ENCODE peak calls at places on chromosomes 1 and 21, in four cellular contexts. F, Z, M and L are unnamed samples. For H3K79me2, the result is how much of the 10 kb centered on the place peaks cover.

GRCh38 chr1:167934407-167935251 is 1.9 kb upstream of the DCAF6 start:
- DNase-seq in F (no peak), Z (no peak), M (no peak), L (peak)

GRCh38 chr1:117897551-117897950 is 31.9 kb downstream of the GDAP2 start:
- DNase-seq in F (no peak), Z (no peak), M (no peak), L (peak)

GRCh38 chr1:41483960-41484844 is at the start of gene EDN2:
- DNase-seq in F (no peak), Z (no peak), M (no peak), L (no peak)

GRCh38 chr1:2466834-2467554 is 9.1 kb upstream of the PLCH2 start:
- DNase-seq in F (peak), Z (peak), M (no peak), L (no peak)

GRCh38 chr1:56855190-56855589 is 593 bp downstream of the C8A start:
- DNase-seq in F (no peak), Z (no peak), M (no peak), L (no peak)

GRCh38 chr1:227429447-227430359 is 111.4 kb upstream of the CDC42BPA start:
- DNase-seq in F (peak), Z (no peak), M (no peak), L (peak)

GRCh38 chr1:100955322-100955721 is 59.4 kb downstream of the SLC30A7 start:
- DNase-seq in F (no peak), Z (no peak), M (no peak), L (peak)

GRCh38 chr1:214383381-214384372 is 102.7 kb downstream of the SMYD2 start:
- DNase-seq in F (no peak), Z (no peak), M (no peak), L (no peak)

GRCh38 chr21:33071878-33072306 is 2.0 kb downstream of the OLIG1 start:
- DNase-seq in F (no peak), Z (no peak), M (no peak), L (peak)

GRCh38 chr1:226736001-226736907 is 2.8 kb downstream of the ITPKB start:
- DNase-seq in F (no peak), Z (no peak), M (no peak), L (no peak)

GRCh38 chr1:40784141-40784770 is 669 bp downstream of the KCNQ4 start:
- DNase-seq in F (peak), Z (no peak), M (no peak), L (no peak)

GRCh38 chr1:184616504-184616903 is 138.2 kb downstream of the EDEM3 start:
- DNase-seq in F (no peak), Z (no peak), M (no peak), L (no peak)

GRCh38 chr1:227869851-227870305 is 54.4 kb downstream of the PRSS38 start:
- DNase-seq in F (no peak), Z (no peak), M (no peak), L (no peak)

GRCh38 chr1:17405898-17406759 is 33.3 kb downstream of the RCC2 start:
- DNase-seq in F (peak), Z (peak), M (peak), L (peak)

GRCh38 chr1:161119017-161119378 is 1.1 kb downstream of the NIT1 start:
- DNase-seq in F (peak), Z (no peak), M (no peak), L (no peak)

GRCh38 chr1:108719654-108720435 is 7.1 kb downstream of the FNDC7 start:
- DNase-seq in F (peak), Z (no peak), M (peak), L (peak)

GRCh38 chr1:12031039-12031980 is 12.0 kb downstream of the MIIP start:
- DNase-seq in F (peak), Z (no peak), M (no peak), L (peak)

GRCh38 chr1:30083800-30084464 is 639.5 kb downstream of the MATN1 start:
- DNase-seq in F (no peak), Z (no peak), M (peak), L (peak)

GRCh38 chr1:178284059-178284458 is 190.2 kb downstream of the RASAL2 start:
- DNase-seq in F (no peak), Z (no peak), M (no peak), L (no peak)

GRCh38 chr1:223794040-223794880 is 51.5 kb downstream of the TP53BP2 start:
- DNase-seq in F (no peak), Z (no peak), M (no peak), L (no peak)

GRCh38 chr1:174051956-174052355 is 29.8 kb upstream of the RC3H1 start:
- DNase-seq in F (peak), Z (no peak), M (no peak), L (no peak)

GRCh38 chr1:3668585-3669300 is 16.4 kb downstream of the TP73 start:
- DNase-seq in F (peak), Z (no peak), M (peak), L (no peak)

DNA sequence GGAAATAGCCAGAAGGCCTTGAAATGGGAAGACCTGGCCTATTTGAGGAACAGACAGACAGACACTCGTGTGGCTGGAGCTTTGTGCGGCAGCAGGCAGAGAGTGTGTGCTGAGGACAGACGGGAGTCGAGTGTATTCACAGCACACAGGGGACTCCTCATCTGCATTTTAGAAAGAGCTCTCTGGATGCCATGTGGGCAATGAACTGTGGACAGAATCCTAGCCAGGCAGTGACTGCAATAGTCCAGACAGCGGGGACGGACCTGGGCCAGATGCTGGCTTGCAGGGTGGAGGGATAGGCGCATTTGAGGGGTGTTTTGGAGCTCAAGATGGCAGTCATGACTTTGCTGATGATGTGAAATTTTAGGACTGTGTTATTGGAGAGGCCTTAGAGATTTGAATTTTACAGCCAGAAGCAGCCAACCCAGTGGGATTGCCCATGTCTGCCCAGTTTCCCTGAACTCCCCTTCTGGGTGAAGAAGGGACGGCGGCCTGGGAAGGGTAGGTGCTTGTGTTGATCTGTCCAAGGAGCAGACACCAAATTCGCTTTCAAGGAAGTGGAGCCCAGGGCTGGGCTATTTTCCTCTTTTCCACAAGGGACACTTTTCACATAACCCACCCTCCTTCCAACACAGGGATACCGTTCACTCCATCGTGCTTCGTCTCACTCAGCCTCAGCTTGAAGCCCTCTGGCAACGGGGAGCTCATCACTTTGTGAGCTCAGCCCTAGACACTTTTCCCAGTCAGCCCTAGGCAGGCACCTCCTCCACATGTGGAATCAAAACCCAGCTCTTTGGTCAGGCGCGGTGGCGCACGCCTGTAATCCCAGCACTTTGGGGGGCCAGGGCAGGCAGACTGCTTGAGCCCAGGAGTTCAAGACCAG is 43.8 kb downstream of the CHAF1B start:
- DNase-seq in F (no peak), Z (no peak), M (no peak), L (peak)
- H3K4me2 ChIP-seq in F (peak), Z (no peak), M (peak), L (peak)

DNA sequence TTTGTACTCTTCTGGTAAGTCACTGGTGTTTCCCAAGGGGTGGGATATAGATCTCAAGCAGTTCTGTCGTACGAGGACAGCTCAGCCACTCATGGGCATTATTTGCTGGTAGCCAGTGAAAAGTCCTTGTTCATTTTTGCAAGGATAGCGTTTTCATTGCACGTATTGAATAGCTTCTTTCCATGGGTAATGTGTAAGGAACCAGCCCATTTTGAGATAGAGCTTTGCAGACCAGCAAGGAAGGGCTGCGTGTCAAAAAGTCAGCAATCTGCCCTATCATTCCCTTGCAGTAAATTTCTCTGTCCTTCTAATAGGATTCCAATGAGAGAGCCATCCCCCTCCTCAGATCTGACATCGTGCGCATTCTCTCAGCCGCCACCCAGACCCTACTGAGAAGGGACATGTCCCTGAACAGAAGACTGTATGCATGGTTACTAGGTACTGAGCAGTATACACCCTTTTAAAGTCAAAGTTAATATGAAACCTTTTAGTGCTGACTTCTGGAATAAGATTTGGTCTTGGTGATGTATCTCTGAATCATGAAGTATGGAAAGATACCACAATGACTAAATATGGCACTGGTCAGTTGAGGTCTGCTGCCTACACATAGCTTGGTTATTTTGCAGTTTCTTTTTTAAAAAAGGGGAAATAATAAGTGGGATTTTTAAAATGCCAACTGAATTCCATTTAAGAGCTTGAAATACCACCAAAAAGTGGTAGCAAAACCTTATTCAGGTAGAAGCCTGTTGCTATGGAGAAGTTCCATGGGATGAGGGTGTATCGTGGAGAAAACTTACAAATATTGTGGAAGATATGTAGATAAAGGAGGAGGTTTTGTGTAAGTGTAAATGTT is 55.3 kb downstream of the DOP1B start:
- DNase-seq in F (no peak), Z (no peak), M (no peak), L (no peak)
- TF ChIP-seq JUN in F (no peak), Z (no peak), M (no peak), L (no peak)

DNA sequence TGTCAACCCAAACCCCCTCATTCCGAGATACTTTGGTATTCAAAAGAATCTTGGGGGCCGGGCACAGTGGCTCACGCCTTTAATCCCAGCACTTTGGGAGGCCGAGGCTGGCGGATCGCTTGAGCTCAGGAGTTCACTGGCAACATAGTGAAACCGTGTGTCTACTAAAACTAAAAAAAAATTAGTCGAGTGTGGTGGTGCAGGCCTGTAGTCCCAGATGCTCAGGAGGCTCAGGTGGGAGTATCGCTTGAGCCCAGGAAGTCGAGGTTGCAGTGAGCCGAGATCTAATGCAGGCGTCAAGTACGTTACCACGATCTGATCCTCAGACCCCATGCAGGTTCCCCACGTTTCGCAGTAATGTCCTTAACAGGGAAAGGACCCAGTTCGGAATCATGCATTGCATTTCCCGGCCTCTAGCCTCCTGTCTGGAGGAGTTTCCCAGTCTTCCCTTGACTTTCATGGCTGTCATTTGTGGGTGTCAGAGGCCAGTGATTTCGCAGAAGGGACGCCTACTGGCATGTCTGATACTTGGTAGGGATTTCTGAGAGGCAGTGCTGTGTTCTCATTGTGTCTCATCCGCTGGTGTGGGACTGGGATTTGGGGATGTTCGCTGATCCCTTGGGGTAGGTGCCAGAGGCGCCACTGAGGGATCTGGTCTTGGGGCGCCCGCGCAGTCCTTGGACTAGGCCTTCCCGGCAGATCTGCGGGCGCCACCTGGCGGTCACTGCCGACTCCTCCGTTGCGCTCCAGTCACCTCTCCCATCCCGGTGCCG is 39.3 kb upstream of the HMGN1 start:
- DNase-seq in F (peak), Z (peak), M (peak), L (peak)
- H3K79me2 ChIP-seq in F (under half), Z (under half), M (under half), L (under half)

DNA sequence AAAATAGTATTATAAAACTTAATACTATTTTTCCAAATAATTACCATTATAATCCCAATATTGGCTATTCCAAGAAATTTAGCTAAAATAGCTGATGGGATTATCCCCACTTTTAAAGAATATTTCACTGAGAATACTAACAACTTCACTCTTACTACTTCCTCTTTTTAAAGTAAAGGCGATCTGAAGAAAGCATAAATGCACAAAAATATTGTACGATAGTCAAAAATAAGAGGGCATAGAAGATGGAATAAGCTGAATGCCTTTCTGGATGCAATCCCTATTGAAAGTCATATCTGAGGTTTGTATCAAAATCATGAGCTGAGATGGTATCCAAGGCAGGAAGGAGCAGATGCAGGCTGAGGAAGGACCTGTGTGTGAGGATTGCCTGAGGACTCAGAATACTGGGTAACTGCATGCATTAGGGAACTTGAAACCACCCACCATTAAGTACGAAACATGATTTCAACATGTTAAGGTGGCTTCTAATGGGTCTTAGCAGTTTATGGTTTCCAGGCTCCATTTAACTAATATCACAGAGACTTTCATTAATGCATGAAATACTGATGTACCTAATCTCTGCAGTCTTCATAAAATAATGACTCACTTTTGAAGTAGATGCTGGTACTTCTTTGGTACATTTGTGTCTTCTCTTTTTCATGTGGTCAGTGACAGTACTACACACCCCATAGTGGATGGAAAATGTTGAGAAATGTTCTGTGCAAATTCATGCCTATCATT is 29.6 kb upstream of the RGS1 start:
- DNase-seq in F (no peak), Z (no peak), M (no peak), L (peak)
- H3K4me2 ChIP-seq in F (no peak), Z (no peak), M (no peak), L (peak)

GRCh38 chr1:15383810-15384209 is 25.9 kb upstream of the EFHD2 start:
- DNase-seq in F (no peak), Z (no peak), M (no peak), L (no peak)
- TF ChIP-seq JUN in F (no peak), Z (no peak), M (no peak), L (no peak)

GRCh38 chr1:240350910-240351331 is 259.2 kb downstream of the FMN2 start:
- DNase-seq in F (no peak), Z (no peak), M (no peak), L (no peak)

GRCh38 chr1:240352769-240353168 is 259.2 kb downstream of the GREM2 start:
- DNase-seq in F (no peak), Z (no peak), M (no peak), L (no peak)

GRCh38 chr1:240344918-240345317 is 253.2 kb downstream of the FMN2 start:
- DNase-seq in F (no peak), Z (no peak), M (no peak), L (no peak)

GRCh38 chr1:240351690-240352089 is 260.0 kb downstream of the FMN2 start:
- DNase-seq in F (no peak), Z (no peak), M (no peak), L (no peak)

DNA sequence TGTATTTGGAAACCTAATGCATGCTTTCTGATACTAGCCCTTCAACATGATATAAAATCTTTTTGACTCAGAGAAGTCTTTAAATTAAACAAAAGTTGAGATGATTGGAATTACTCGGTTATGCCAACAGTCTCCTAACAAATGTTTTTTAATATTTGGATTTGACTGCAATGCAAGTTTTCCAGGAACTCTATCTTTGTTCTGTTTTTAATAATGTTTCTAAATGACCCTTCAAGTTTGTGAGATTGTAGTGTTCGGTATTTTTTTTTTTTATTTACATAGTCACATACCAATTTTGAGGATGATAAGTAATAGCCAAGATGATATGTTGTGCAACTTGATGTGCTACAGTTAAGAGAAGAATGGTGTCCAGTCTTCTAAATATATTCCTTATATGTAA is 258.0 kb downstream of the FMN2 start:
- DNase-seq in F (no peak), Z (no peak), M (no peak), L (no peak)
- H3K79me2 ChIP-seq in F (under half), Z (under half), M (under half), L (under half)

GRCh38 chr1:162373072-162373427 is 3.6 kb downstream of the SPATA46 start:
- DNase-seq in F (no peak), Z (no peak), M (no peak), L (no peak)
- H3K4me2 ChIP-seq in F (no peak), Z (no peak), M (no peak), L (no peak)

DNA sequence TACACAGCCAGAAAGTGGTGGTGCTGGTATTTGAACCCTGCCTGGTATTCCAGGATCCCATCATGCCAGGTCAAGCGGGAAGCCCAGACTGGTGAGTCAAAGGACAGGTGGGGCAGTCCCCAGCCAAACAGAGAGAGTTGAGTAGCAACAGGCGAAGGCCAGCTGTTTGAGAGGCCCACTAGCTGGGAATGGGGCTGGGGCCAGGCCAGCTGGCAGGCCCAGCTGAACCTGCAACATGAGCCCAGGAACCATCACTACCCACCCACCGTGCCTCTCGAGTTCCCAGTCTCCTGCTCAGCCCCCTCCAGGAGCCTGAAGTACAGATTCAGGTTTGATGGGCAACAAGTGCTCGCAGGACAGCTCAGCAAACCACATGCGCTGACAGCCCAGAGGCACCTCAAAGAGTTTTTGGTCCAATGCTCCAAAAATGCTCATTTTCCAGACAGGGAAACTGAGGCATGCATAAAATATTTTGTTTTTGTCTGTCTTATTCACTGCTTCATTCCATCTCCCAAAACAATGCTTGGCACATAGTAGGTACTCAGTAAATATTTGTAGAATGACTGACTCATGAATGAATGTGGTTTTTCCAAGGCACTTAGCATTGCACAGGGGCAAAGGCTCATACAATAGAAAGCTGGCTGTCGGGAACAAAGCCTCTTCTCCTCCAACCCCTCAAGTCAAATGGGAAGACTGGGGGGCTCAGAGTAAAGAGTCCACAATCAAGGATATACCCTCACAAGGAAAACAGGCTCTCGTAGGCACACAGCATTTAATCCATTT is 42.5 kb upstream of the CLIC4 start:
- DNase-seq in F (no peak), Z (no peak), M (peak), L (no peak)
- TF ChIP-seq JUN in F (no peak), Z (no peak), M (no peak), L (no peak)